ENCODE peak calls at places on chromosomes 13 and 19, in four cellular contexts. A is activated T-cell treated with anti-CD3 and anti-CD28 coated beads for 24 hours; J is stimulated activated CD8-positive, alpha-beta memory T cell treated with anti-CD3 and anti-CD28 coated beads, Interleukin-7, amount 100 ng/mL, for 24 hours; C is HT1080. H is an unnamed sample.

GRCh38 chr19:39430675-39431593 is 4.8 kb downstream of the RPS16 start:
- DNase-seq in A (no peak), J (no peak), C (peak), H (peak)

GRCh38 chr19:38284422-38284821 is 19.6 kb upstream of the C19orf33 start:
- DNase-seq in A (no peak), J (no peak), C (no peak), H (no peak)

GRCh38 chr13:38417727-38418126 is 68.1 kb downstream of the UFM1 start:
- DNase-seq in A (no peak), J (no peak), C (peak), H (no peak)

GRCh38 chr13:62210951-62211350 is 795.3 kb upstream of the PCDH20 start:
- DNase-seq in A (no peak), J (no peak), C (no peak), H (no peak)

GRCh38 chr19:18425515-18426415 is 6.6 kb downstream of the SSBP4 start:
- DNase-seq in A (no peak), J (no peak), C (no peak), H (no peak)

GRCh38 chr13:112812306-112813034 is 122.6 kb downstream of the ATP11A start:
- DNase-seq in A (no peak), J (no peak), C (no peak), H (no peak)

GRCh38 chr13:45194081-45194939 is 6.5 kb downstream of the KCTD4 start:
- DNase-seq in A (no peak), J (no peak), C (no peak), H (no peak)

GRCh38 chr13:78319101-78319627 is 284.2 kb downstream of the POU4F1 start:
- DNase-seq in A (no peak), J (no peak), C (peak), H (no peak)

GRCh38 chr19:2497186-2497585 is 21.3 kb downstream of the GADD45B start:
- DNase-seq in A (no peak), J (no peak), C (no peak), H (no peak)

GRCh38 chr19:3606690-3607289 is at the start of gene TBXA2R:
- DNase-seq in A (peak), J (peak), C (peak), H (peak)

GRCh38 chr13:107365466-107366215 is 797.7 kb upstream of the ARGLU1 start:
- DNase-seq in A (no peak), J (no peak), C (no peak), H (no peak)

GRCh38 chr13:90912247-90912646 is 435.2 kb upstream of the MIR17HG start:
- DNase-seq in A (no peak), J (no peak), C (no peak), H (no peak)

H was measured in GF-D8.